ENCODE peak calls at places on chromosomes 3 and 15, in eight cellular contexts. One of them, this sample, is unnamed.

GRCh38 chr15:71085809-71086208 is 29.5 kb upstream of the THSD4 start:
- DNase-seq in fibroblast of the conjunctiva: no peak
- DNase-seq in T-cell: no peak
- DNase-seq in NCI-H146: peak
- DNase-seq in stimulated activated naive CD8-positive, alpha-beta T cell treated with anti-CD3 and anti-CD28 coated beads, Interleukin-15, amount 100 ng/mL, for 72 hours: no peak
- DNase-seq in activated CD4-positive, alpha-beta T cell treated with anti-CD3 and anti-CD28 coated beads, Interleukin-2, amount 50 U/mL, for 1 hour: no peak
- DNase-seq in Right ventricle myocardium superior: no peak
- DNase-seq in astrocyte of the hippocampus: no peak
- DNase-seq in this sample: peak

GRCh38 chr3:126836220-126836860 is 132.3 kb downstream of the CHCHD6 start:
- DNase-seq in fibroblast of the conjunctiva: no peak
- DNase-seq in T-cell: no peak
- DNase-seq in NCI-H146: no peak
- DNase-seq in stimulated activated naive CD8-positive, alpha-beta T cell treated with anti-CD3 and anti-CD28 coated beads, Interleukin-15, amount 100 ng/mL, for 72 hours: no peak
- DNase-seq in activated CD4-positive, alpha-beta T cell treated with anti-CD3 and anti-CD28 coated beads, Interleukin-2, amount 50 U/mL, for 1 hour: no peak
- DNase-seq in Right ventricle myocardium superior: no peak
- DNase-seq in astrocyte of the hippocampus: no peak
- DNase-seq in this sample: no peak

GRCh38 chr3:10336761-10337160 is 15.8 kb upstream of the SEC13 start:
- DNase-seq in fibroblast of the conjunctiva: no peak
- DNase-seq in T-cell: no peak
- DNase-seq in NCI-H146: no peak
- DNase-seq in stimulated activated naive CD8-positive, alpha-beta T cell treated with anti-CD3 and anti-CD28 coated beads, Interleukin-15, amount 100 ng/mL, for 72 hours: no peak
- DNase-seq in activated CD4-positive, alpha-beta T cell treated with anti-CD3 and anti-CD28 coated beads, Interleukin-2, amount 50 U/mL, for 1 hour: no peak
- DNase-seq in Right ventricle myocardium superior: no peak
- DNase-seq in astrocyte of the hippocampus: no peak
- DNase-seq in this sample: no peak

GRCh38 chr15:45228931-45229330 is 23.1 kb upstream of the SLC28A2 start:
- DNase-seq in fibroblast of the conjunctiva: no peak
- DNase-seq in T-cell: no peak
- DNase-seq in NCI-H146: no peak
- DNase-seq in stimulated activated naive CD8-positive, alpha-beta T cell treated with anti-CD3 and anti-CD28 coated beads, Interleukin-15, amount 100 ng/mL, for 72 hours: no peak
- DNase-seq in activated CD4-positive, alpha-beta T cell treated with anti-CD3 and anti-CD28 coated beads, Interleukin-2, amount 50 U/mL, for 1 hour: no peak
- DNase-seq in Right ventricle myocardium superior: no peak
- DNase-seq in astrocyte of the hippocampus: no peak
- DNase-seq in this sample: no peak

GRCh38 chr15:44130778-44131177 is 64.3 kb downstream of the FRMD5 start:
- DNase-seq in fibroblast of the conjunctiva: no peak
- DNase-seq in T-cell: no peak
- DNase-seq in NCI-H146: no peak
- DNase-seq in stimulated activated naive CD8-positive, alpha-beta T cell treated with anti-CD3 and anti-CD28 coated beads, Interleukin-15, amount 100 ng/mL, for 72 hours: no peak
- DNase-seq in activated CD4-positive, alpha-beta T cell treated with anti-CD3 and anti-CD28 coated beads, Interleukin-2, amount 50 U/mL, for 1 hour: no peak
- DNase-seq in Right ventricle myocardium superior: no peak
- DNase-seq in astrocyte of the hippocampus: no peak
- DNase-seq in this sample: no peak

GRCh38 chr3:58051196-58051595 is 43.0 kb downstream of the FLNB start:
- DNase-seq in fibroblast of the conjunctiva: peak
- DNase-seq in T-cell: no peak
- DNase-seq in NCI-H146: no peak
- DNase-seq in stimulated activated naive CD8-positive, alpha-beta T cell treated with anti-CD3 and anti-CD28 coated beads, Interleukin-15, amount 100 ng/mL, for 72 hours: no peak
- DNase-seq in activated CD4-positive, alpha-beta T cell treated with anti-CD3 and anti-CD28 coated beads, Interleukin-2, amount 50 U/mL, for 1 hour: no peak
- DNase-seq in Right ventricle myocardium superior: no peak
- DNase-seq in astrocyte of the hippocampus: peak
- DNase-seq in this sample: no peak

GRCh38 chr15:62110000-62110851 is 43.4 kb downstream of the C2CD4A start:
- DNase-seq in fibroblast of the conjunctiva: peak
- DNase-seq in T-cell: no peak
- DNase-seq in NCI-H146: peak
- DNase-seq in stimulated activated naive CD8-positive, alpha-beta T cell treated with anti-CD3 and anti-CD28 coated beads, Interleukin-15, amount 100 ng/mL, for 72 hours: no peak
- DNase-seq in activated CD4-positive, alpha-beta T cell treated with anti-CD3 and anti-CD28 coated beads, Interleukin-2, amount 50 U/mL, for 1 hour: no peak
- DNase-seq in Right ventricle myocardium superior: peak
- DNase-seq in astrocyte of the hippocampus: peak
- DNase-seq in this sample: peak

GRCh38 chr3:46057716-46058115 is 30.4 kb upstream of the XCR1 start:
- DNase-seq in fibroblast of the conjunctiva: no peak
- DNase-seq in T-cell: no peak
- DNase-seq in NCI-H146: no peak
- DNase-seq in stimulated activated naive CD8-positive, alpha-beta T cell treated with anti-CD3 and anti-CD28 coated beads, Interleukin-15, amount 100 ng/mL, for 72 hours: no peak
- DNase-seq in activated CD4-positive, alpha-beta T cell treated with anti-CD3 and anti-CD28 coated beads, Interleukin-2, amount 50 U/mL, for 1 hour: no peak
- DNase-seq in Right ventricle myocardium superior: no peak
- DNase-seq in astrocyte of the hippocampus: no peak
- DNase-seq in this sample: no peak

GRCh38 chr3:136952292-136952691 is 5.5 kb upstream of the IL20RB start:
- DNase-seq in fibroblast of the conjunctiva: no peak
- DNase-seq in T-cell: no peak
- DNase-seq in NCI-H146: no peak
- DNase-seq in stimulated activated naive CD8-positive, alpha-beta T cell treated with anti-CD3 and anti-CD28 coated beads, Interleukin-15, amount 100 ng/mL, for 72 hours: no peak
- DNase-seq in activated CD4-positive, alpha-beta T cell treated with anti-CD3 and anti-CD28 coated beads, Interleukin-2, amount 50 U/mL, for 1 hour: no peak
- DNase-seq in Right ventricle myocardium superior: no peak
- DNase-seq in astrocyte of the hippocampus: no peak
- DNase-seq in this sample: no peak

GRCh38 chr3:195896361-195897080 is 11.8 kb downstream of the TNK2 start:
- DNase-seq in fibroblast of the conjunctiva: peak
- DNase-seq in T-cell: no peak
- DNase-seq in NCI-H146: no peak
- DNase-seq in stimulated activated naive CD8-positive, alpha-beta T cell treated with anti-CD3 and anti-CD28 coated beads, Interleukin-15, amount 100 ng/mL, for 72 hours: no peak
- DNase-seq in activated CD4-positive, alpha-beta T cell treated with anti-CD3 and anti-CD28 coated beads, Interleukin-2, amount 50 U/mL, for 1 hour: no peak
- DNase-seq in Right ventricle myocardium superior: peak
- DNase-seq in astrocyte of the hippocampus: peak
- DNase-seq in this sample: peak

GRCh38 chr15:58240191-58240932 is 102.2 kb downstream of the AQP9 start:
- DNase-seq in fibroblast of the conjunctiva: no peak
- DNase-seq in T-cell: no peak
- DNase-seq in NCI-H146: no peak
- DNase-seq in stimulated activated naive CD8-positive, alpha-beta T cell treated with anti-CD3 and anti-CD28 coated beads, Interleukin-15, amount 100 ng/mL, for 72 hours: no peak
- DNase-seq in activated CD4-positive, alpha-beta T cell treated with anti-CD3 and anti-CD28 coated beads, Interleukin-2, amount 50 U/mL, for 1 hour: no peak
- DNase-seq in Right ventricle myocardium superior: no peak
- DNase-seq in astrocyte of the hippocampus: no peak
- DNase-seq in this sample: peak

This sample was measured in NCI-H69.